ENCODE peak calls at places on chromosomes 2 and 18, in five cellular contexts. N is prostate gland, T is fibroblast of lung, P is suprapubic skin, X is mesendoderm. W is an unnamed sample. For H3K36me3, the result is how much of the 10 kb centered on the place peaks cover.

GRCh38 chr2:222305510-222306392 is 7.0 kb upstream of the PAX3 start:
- DNase-seq in N (no peak), T (no peak), X (no peak), P (peak), W (no peak)

GRCh38 chr18:51164327-51165290 is 32.9 kb downstream of the MEX3C start:
- DNase-seq in P (no peak), X (peak), T (no peak), N (no peak), W (no peak)

GRCh38 chr18:9631814-9632496 is 17.6 kb upstream of the PPP4R1 start:
- DNase-seq in T (peak), X (peak), N (no peak), P (no peak), W (no peak)

GRCh38 chr18:8424917-8425725 is 184.1 kb upstream of the RAB12 start:
- DNase-seq in T (peak), X (peak), P (no peak), N (no peak), W (no peak)

GRCh38 chr18:44423826-44424225 is 256.9 kb upstream of the SETBP1 start:
- DNase-seq in N (no peak), T (no peak), P (no peak), X (no peak), W (no peak)

GRCh38 chr2:190649035-190649797 is at the start of gene NAB1:
- DNase-seq in N (peak), X (peak), P (peak), T (no peak), W (no peak)

GRCh38 chr2:84906900-84907714 is 1.7 kb downstream of the TMSB10 start:
- DNase-seq in X (peak), P (no peak), N (no peak), T (peak), W (no peak)

GRCh38 chr2:162257416-162257815 is 14.2 kb upstream of the FAP start:
- DNase-seq in N (no peak), P (no peak), X (no peak), T (peak), W (no peak)

GRCh38 chr2:172472441-172473051 is 45.2 kb downstream of the ITGA6 start:
- DNase-seq in T (no peak), X (no peak), P (no peak), N (no peak), W (no peak)

GRCh38 chr2:200150411-200151086 is 155.9 kb upstream of the SPATS2L start:
- DNase-seq in T (no peak), X (no peak), P (no peak), N (no peak), W (no peak)

GRCh38 chr2:30223413-30223874 is 7.9 kb upstream of the LBH start:
- DNase-seq in T (no peak), P (no peak), N (no peak), X (no peak), W (no peak)

GRCh38 chr2:155223781-155224406 is 525.4 kb downstream of the KCNJ3 start:
- DNase-seq in P (no peak), N (no peak), X (peak), T (peak), W (no peak)

GRCh38 chr2:72316774-72317173 is 169.1 kb upstream of the CYP26B1 start:
- DNase-seq in T (no peak), X (no peak), P (no peak), N (no peak), W (no peak)

GRCh38 chr2:84302513-84303412 is 156.3 kb downstream of the SUCLG1 start:
- DNase-seq in T (peak), X (peak), P (no peak), N (peak), W (no peak)

GRCh38 chr2:74253937-74254336 is 55.5 kb downstream of the MTHFD2 start:
- DNase-seq in N (no peak), T (no peak), X (no peak), P (no peak), W (no peak)

GRCh38 chr2:204239756-204240155 is 303.2 kb downstream of the ICOS start:
- DNase-seq in X (no peak), T (no peak), P (no peak), N (no peak), W (no peak)

GRCh38 chr18:34117319-34117718 is 107.4 kb downstream of the NOL4 start:
- DNase-seq in P (no peak), T (no peak), X (no peak), N (no peak), W (no peak)

GRCh38 chr2:188292446-188293239 is 969 bp downstream of the GULP1 start:
- DNase-seq in N (peak), P (peak), X (peak), T (peak), W (no peak)

GRCh38 chr2:158089322-158089721 is 12.4 kb upstream of the UPP2 start:
- DNase-seq in T (no peak), P (no peak), X (no peak), N (no peak), W (no peak)

GRCh38 chr18:58247363-58247834 is 203.4 kb downstream of the NEDD4L start:
- DNase-seq in X (peak), N (no peak), P (no peak), T (peak), W (no peak)

GRCh38 chr18:52409732-52410131 is 69.7 kb downstream of the DCC start:
- DNase-seq in T (no peak), N (no peak), P (no peak), X (peak), W (no peak)

GRCh38 chr2:113283704-113284284 is 5.1 kb upstream of the PAX8 start:
- DNase-seq in P (no peak), X (peak), T (peak), N (peak), W (no peak)

GRCh38 chr2:35410431-35411061 is 945.0 kb upstream of the CRIM1 start:
- DNase-seq in N (peak), T (peak), P (no peak), X (peak), W (peak)

GRCh38 chr2:197675711-197676188 is 363 bp upstream of the RFTN2 start:
- DNase-seq in N (no peak), X (peak), T (peak), P (no peak), W (peak)

GRCh38 chr2:21643180-21643579 is 519.4 kb downstream of the TDRD15 start:
- DNase-seq in X (peak), P (no peak), N (no peak), T (no peak), W (no peak)

GRCh38 chr2:180892081-180892480 is 88.3 kb upstream of the UBE2E3 start:
- DNase-seq in X (no peak), T (no peak), P (no peak), N (no peak), W (no peak)

GRCh38 chr2:196487426-196487825 is 152.1 kb upstream of the CCDC150 start:
- DNase-seq in T (no peak), X (no peak), N (no peak), P (no peak), W (no peak)

GRCh38 chr18:48952287-48953095 is 1.7 kb upstream of the SMAD7 start:
- DNase-seq in N (peak), X (peak), P (peak), T (peak), W (no peak)

GRCh38 chr2:11639503-11639902 is 30.5 kb downstream of the NTSR2 start:
- DNase-seq in N (no peak), T (no peak), P (no peak), X (no peak), W (no peak)
- H3K36me3 ChIP-seq in N (under half), T (under half), P (under half), X (under half), W (under half)

DNA sequence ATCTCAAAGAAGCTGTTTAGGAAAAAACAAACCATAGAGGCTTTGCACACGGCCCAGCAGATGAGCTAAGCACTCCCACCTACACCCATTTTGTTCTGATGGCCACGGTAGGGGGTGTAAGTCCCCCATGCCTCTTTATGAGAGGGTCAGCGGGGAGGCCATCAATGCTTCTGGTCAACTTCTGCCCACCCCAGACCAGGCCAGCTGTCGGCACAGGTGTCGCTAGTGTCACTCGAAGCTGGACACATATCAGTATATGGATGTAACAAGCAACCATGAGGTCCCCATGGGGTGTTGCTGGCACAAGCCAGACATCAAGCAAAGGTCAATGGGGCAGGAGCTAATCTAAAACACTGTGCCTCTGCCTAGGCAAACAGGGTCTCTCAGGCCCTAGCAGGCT is 23.7 kb upstream of the SLC35F6 start:
- DNase-seq in T (no peak), P (no peak), N (no peak), X (no peak), W (no peak)
- H3K4me3 ChIP-seq in T (no peak), P (no peak), N (no peak), X (no peak), W (no peak)

GRCh38 chr18:23683155-23683554 is 6.1 kb upstream of the LAMA3 start:
- DNase-seq in X (no peak), T (no peak), P (no peak), N (no peak), W (no peak)

GRCh38 chr18:23682472-23682871 is 6.8 kb upstream of the LAMA3 start:
- DNase-seq in T (no peak), X (no peak), N (no peak), P (no peak), W (no peak)

GRCh38 chr18:23684515-23685197 is 4.6 kb upstream of the LAMA3 start:
- DNase-seq in P (no peak), N (peak), X (no peak), T (no peak), W (no peak)

GRCh38 chr18:23682045-23682444 is 7.2 kb upstream of the LAMA3 start:
- DNase-seq in P (no peak), T (no peak), X (no peak), N (no peak), W (no peak)

DNA sequence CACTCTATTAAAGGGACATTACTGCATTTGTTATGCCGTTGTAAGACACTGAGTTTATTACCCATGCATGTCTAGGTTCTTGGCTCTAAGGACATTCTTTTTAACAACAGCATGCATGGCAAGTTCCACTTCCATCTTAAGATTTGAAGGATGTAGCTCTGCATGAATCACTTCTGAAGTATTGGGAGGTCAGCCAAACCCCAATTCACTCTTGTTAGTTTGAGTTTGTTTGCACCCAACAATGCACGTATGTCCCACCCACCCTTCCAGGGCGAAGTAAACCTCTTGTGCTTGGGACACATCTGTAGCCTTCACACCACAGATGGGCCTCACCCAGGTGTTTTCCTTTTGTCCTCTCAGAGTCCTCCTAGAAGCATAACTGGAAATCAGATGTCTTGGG is 5.6 kb upstream of the LAMA3 start:
- DNase-seq in X (no peak), N (peak), T (no peak), P (no peak), W (no peak)
- H3K27ac ChIP-seq in X (no peak), N (no peak), T (no peak), P (no peak), W (no peak)

GRCh38 chr2:37026050-37026449 is 58.1 kb downstream of the HEATR5B start:
- DNase-seq in T (peak), P (no peak), N (no peak), X (peak), W (no peak)
- H3K36me3 ChIP-seq in T (under half), P (half or more), N (under half), X (under half), W (under half)

GRCh38 chr2:237672731-237673129 is 45.3 kb downstream of the LRRFIP1 start:
- DNase-seq in X (no peak), P (no peak), T (no peak), N (no peak), W (no peak)

GRCh38 chr2:237675326-237675725 is 47.9 kb downstream of the LRRFIP1 start:
- DNase-seq in N (no peak), X (no peak), P (no peak), T (no peak), W (no peak)

GRCh38 chr2:237673130-237673921 is 45.9 kb downstream of the LRRFIP1 start:
- DNase-seq in N (peak), X (peak), P (peak), T (peak), W (no peak)

GRCh38 chr2:237671466-237672173 is 44.2 kb downstream of the LRRFIP1 start:
- DNase-seq in P (no peak), X (no peak), N (no peak), T (no peak), W (no peak)

DNA sequence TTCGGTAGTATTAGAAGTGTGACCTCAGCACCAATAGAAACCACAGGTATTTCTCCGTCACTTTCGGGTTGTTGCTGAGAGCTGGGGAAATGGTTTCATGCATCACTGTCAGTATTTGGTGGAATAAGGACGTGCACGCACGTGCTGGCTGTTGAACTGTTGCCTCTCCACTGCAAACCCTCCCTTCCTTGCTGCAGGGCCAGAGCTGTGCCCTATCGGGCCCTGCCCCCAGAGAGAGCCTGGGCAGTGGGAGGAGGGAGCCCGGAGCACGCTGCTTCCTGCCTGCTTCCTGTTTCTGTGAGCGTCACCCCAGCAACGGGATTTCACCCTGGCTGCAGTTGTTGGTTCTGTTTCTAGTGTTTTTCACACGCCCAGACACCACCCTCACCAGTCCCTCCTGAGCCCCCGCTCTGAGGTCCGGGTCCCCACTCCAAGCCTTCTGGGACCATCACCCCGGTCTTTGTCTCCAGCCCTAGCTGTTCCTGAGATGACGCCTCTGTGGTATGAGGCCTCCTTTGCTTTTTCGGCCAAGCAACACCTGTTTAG is 47.4 kb downstream of the LRRFIP1 start:
- DNase-seq in T (peak), N (peak), P (peak), X (peak), W (no peak)
- H3K4me3 ChIP-seq in T (no peak), N (peak), P (peak), X (no peak), W (peak)

GRCh38 chr18:41577529-41577928 is 377.5 kb upstream of the PIK3C3 start:
- DNase-seq in P (no peak), N (no peak), X (no peak), T (no peak), W (no peak)

GRCh38 chr18:41579185-41579584 is 375.8 kb upstream of the PIK3C3 start:
- DNase-seq in N (no peak), X (no peak), P (no peak), T (peak), W (no peak)

GRCh38 chr18:41576643-41577042 is 378.4 kb upstream of the PIK3C3 start:
- DNase-seq in P (no peak), N (no peak), T (no peak), X (peak), W (no peak)
- H3K27ac ChIP-seq in P (no peak), N (no peak), T (no peak), X (no peak), W (no peak)